ENCODE peak calls at places on chromosomes 11 and 22, in nine cellular contexts. J, F, C, S, Q, K, R, O and V are unnamed samples.
A peak's percentile ranks its signal among the peaks of the same experiment; 100 is the strongest.

GRCh38 chr22:47169801-47170140 is 407.3 kb downstream of the TBC1D22A start:
- DNase-seq in C (no peak), S (no peak), K (no peak), J (no peak), Q (no peak), O (no peak), F (no peak), R (no peak), V (no peak)

GRCh38 chr11:1739576-1739975 is 10.8 kb downstream of the IFITM10 start:
- DNase-seq in F (no peak), C (no peak), K (no peak), O (no peak), S (no peak), Q (no peak), J (no peak), R (no peak), V (no peak)

GRCh38 chr11:119115484-119116234 is 5.7 kb upstream of the HINFP start:
- DNase-seq in S (peak; percentile 29), C (no peak), F (no peak), R (no peak), O (no peak), J (no peak), Q (peak; percentile 71), K (no peak), V (no peak)

GRCh38 chr11:111731839-111732238 is 34.4 kb downstream of the PPP2R1B start:
- DNase-seq in C (no peak), S (no peak), J (no peak), R (no peak), F (no peak), K (no peak), Q (no peak), O (no peak), V (no peak)

GRCh38 chr11:108743851-108744250 is 79.0 kb downstream of the DDX10 start:
- DNase-seq in F (no peak), O (no peak), Q (no peak), R (no peak), J (no peak), S (no peak), C (no peak), K (no peak), V (no peak)

GRCh38 chr22:24440718-24441405 is 13.5 kb downstream of the ADORA2A start:
- DNase-seq in F (no peak), K (no peak), Q (no peak), R (no peak), S (no peak), O (no peak), J (peak; percentile 23), C (no peak), V (no peak)

GRCh38 chr22:38316340-38317236 is 645 bp downstream of the CSNK1E start:
- DNase-seq in S (peak; percentile 74), C (no peak), Q (peak; percentile 60), F (peak; percentile 84), J (peak; percentile 79), R (peak; percentile 54), O (no peak), K (no peak), V (peak; percentile 31)

GRCh38 chr11:64560139-64560771 is 30.8 kb upstream of the SLC22A12 start:
- DNase-seq in Q (no peak), F (peak; percentile 37), K (no peak), R (no peak), O (no peak), J (no peak), C (no peak), S (no peak), V (no peak)

GRCh38 chr11:47156333-47156732 is 20.3 kb downstream of the ARFGAP2 start:
- DNase-seq in F (peak; percentile 27), C (no peak), J (no peak), O (no peak), S (no peak), R (no peak), Q (no peak), K (no peak), V (no peak)

GRCh38 chr11:47155914-47156313 is 20.8 kb downstream of the ARFGAP2 start:
- DNase-seq in Q (no peak), S (no peak), C (no peak), F (no peak), K (no peak), J (no peak), R (no peak), O (no peak), V (no peak)

GRCh38 chr11:47156951-47157350 is 19.7 kb downstream of the ARFGAP2 start:
- DNase-seq in F (no peak), S (no peak), R (no peak), Q (no peak), J (no peak), C (no peak), K (no peak), O (peak; percentile 32), V (no peak)

GRCh38 chr11:47160753-47161133 is 15.9 kb downstream of the ARFGAP2 start:
- DNase-seq in J (no peak), S (no peak), F (no peak), C (no peak), K (no peak), R (no peak), O (peak; percentile 22), Q (peak; percentile 30), V (no peak)

GRCh38 chr11:47158242-47158641 is 18.4 kb downstream of the ARFGAP2 start:
- DNase-seq in R (no peak), O (no peak), F (no peak), S (no peak), Q (no peak), K (no peak), J (no peak), C (no peak), V (no peak)
- H3K9me2 ChIP-seq in R (no peaks in the 10 kb centered on the region), O (no peaks in the 10 kb centered on the region), F (no peaks in the 10 kb centered on the region), S (no peaks in the 10 kb centered on the region), Q (no peaks in the 10 kb centered on the region), K (no peaks in the 10 kb centered on the region), J (no peaks in the 10 kb centered on the region), C (no peaks in the 10 kb centered on the region), V (no peaks in the 10 kb centered on the region)

DNA sequence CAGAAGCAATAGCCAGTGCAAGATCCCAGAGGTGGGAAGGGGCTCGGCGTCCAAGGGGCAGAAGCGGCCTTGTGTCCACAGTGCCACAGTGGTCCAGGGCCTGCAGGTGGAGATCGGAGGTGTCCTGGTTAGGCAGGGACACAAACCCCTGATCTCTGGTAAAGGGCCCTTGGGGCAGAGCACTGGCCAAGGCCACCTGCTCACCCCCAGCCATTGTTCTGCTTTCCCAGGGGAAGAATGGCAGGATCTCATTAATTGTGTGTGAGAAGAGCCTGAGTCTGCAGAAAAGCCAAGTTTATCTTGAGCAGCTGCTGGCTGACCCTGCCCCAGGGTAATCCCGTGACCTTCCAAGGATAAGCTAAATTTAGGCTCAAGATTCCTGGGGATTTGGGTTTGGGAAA is 3.1 kb upstream of the CLDN5 start:
- DNase-seq in F (no peak), Q (no peak), J (no peak), S (no peak), O (no peak), R (no peak), C (no peak), K (no peak), V (no peak)
- H3K27ac ChIP-seq in F (no peak overlapping the region), Q (no peak overlapping the region), J (no peak overlapping the region), S (no peak overlapping the region), O (no peak overlapping the region), R (no peak overlapping the region), C (peak overlapping the region; percentile 37), K (no peak overlapping the region), V (no peak overlapping the region)

GRCh38 chr11:77303328-77303727 is 1.8 kb upstream of the GDPD4 start:
- DNase-seq in J (peak; percentile 21), C (no peak), K (no peak), Q (no peak), S (no peak), O (no peak), F (no peak), R (no peak), V (no peak)

GRCh38 chr11:77302752-77303151 is 1.3 kb upstream of the GDPD4 start:
- DNase-seq in C (no peak), Q (no peak), R (no peak), J (peak; percentile 47), O (no peak), F (no peak), K (no peak), S (no peak), V (no peak)

GRCh38 chr11:77301510-77301909 is at the start of gene GDPD4:
- DNase-seq in R (no peak), K (no peak), O (no peak), C (no peak), J (no peak), Q (peak; percentile 45), S (no peak), F (no peak), V (no peak)

GRCh38 chr11:77300695-77301094 is 791 bp downstream of the GDPD4 start:
- DNase-seq in K (no peak), C (no peak), O (no peak), F (no peak), R (no peak), J (no peak), S (no peak), Q (no peak), V (no peak)

DNA sequence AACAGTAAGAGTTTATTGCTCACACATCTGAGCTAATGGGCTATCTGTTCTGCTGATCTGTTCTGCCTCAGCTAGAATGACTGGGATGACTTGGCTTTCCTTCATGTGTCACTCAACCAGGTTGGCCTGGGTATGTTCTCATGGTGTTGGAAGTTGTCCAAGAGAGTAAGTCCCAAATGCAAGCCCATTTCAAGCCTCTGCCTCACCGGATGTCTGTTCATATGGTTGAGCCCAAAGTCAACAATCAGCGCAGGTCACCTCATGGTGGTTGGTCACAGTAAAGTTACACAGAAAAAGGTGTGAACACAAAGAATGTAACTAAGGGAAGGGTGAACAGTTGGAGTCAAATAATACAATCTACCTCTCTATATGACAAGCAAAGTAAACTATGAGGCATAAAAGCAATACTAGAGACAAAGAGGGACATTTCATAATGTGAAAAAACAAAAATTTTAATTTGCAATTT is 1.9 kb downstream of the GDPD4 start:
- DNase-seq in C (peak; percentile 99), J (no peak), R (no peak), O (peak; percentile 98), Q (no peak), F (peak; percentile 19), K (peak; percentile 46), S (no peak), V (no peak)
- H3K4me2 ChIP-seq in C (peak overlapping the region; percentile 37), J (no peak overlapping the region), R (no peak overlapping the region), O (peak overlapping the region; percentile 44), Q (no peak overlapping the region), F (no peak overlapping the region), K (peak overlapping the region; percentile 34), S (no peak overlapping the region), V (no peak overlapping the region)

GRCh38 chr11:62409831-62410230 is 9.0 kb upstream of the SCGB1A1 start:
- DNase-seq in S (no peak), J (no peak), C (no peak), Q (no peak), O (no peak), K (no peak), F (no peak), R (no peak), V (no peak)

GRCh38 chr11:62413060-62413696 is 5.7 kb upstream of the SCGB1A1 start:
- DNase-seq in O (no peak), Q (no peak), K (no peak), R (no peak), F (no peak), C (no peak), S (no peak), J (no peak), V (no peak)

GRCh38 chr11:62410972-62411371 is 7.9 kb upstream of the SCGB1A1 start:
- DNase-seq in Q (no peak), J (no peak), F (no peak), R (no peak), K (no peak), C (no peak), O (no peak), S (no peak), V (no peak)

GRCh38 chr11:62416596-62416995 is 2.2 kb upstream of the SCGB1A1 start:
- DNase-seq in J (no peak), S (no peak), F (no peak), O (no peak), R (no peak), K (no peak), Q (no peak), C (no peak), V (no peak)

DNA sequence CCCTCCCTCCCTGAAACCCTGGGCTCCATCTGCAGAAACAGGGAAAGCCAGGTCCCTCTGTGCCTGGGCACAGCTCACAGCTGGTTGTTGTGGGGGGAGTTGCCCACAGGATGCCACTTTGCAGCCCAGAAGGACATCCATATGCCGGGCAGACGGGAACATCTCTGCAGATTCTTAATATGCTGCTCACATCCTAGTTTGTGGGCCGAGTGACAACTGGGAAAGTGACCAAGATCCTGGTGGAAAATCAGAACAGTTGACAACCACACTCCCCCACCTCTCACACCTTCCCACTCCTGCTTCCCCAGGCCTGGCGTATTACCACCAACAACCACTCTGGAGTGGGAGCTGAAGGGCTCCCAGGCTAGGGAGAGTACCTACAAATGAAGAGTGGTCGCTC is 7.3 kb upstream of the SCGB1A1 start:
- DNase-seq in R (no peak), K (no peak), J (no peak), S (no peak), O (no peak), C (no peak), Q (no peak), F (no peak), V (no peak)
- H3K9me2 ChIP-seq in R (no peaks in the 10 kb centered on the region), K (no peaks in the 10 kb centered on the region), J (no peaks in the 10 kb centered on the region), S (no peaks in the 10 kb centered on the region), O (no peaks in the 10 kb centered on the region), C (no peaks in the 10 kb centered on the region), Q (no peaks in the 10 kb centered on the region), F (no peaks in the 10 kb centered on the region), V (no peaks in the 10 kb centered on the region)